ENCODE peak calls at places on chromosome 20, in nine cellular contexts. E is IMR-90, H is fibroblast of lung, W is GM23248, U is astrocyte, X is mesendoderm, S is NT2/D1, B is neural progenitor cell, Y is colonic mucosa. G is an unnamed sample. For H3K4me1, the result is how much of the 10 kb centered on the place peaks cover.

GRCh38 chr20:23350855-23351838 is 556 bp downstream of the NXT1 start:
- DNase-seq in E (peak), H (peak), W (peak), U (peak), X (peak), S (no peak), B (peak), Y (peak), G (peak)

GRCh38 chr20:14334306-14334930 is 3.0 kb downstream of the FLRT3 start:
- DNase-seq in E (peak), H (peak), W (peak), U (peak), X (peak), S (peak), B (peak), Y (no peak), G (peak)

GRCh38 chr20:10715035-10715434 is 41.2 kb upstream of the JAG1 start:
- DNase-seq in E (peak), H (peak), W (peak), U (peak), X (no peak), S (no peak), B (no peak), Y (no peak), G (peak)

GRCh38 chr20:53738039-53738944 is 144.7 kb upstream of the ZNF217 start:
- DNase-seq in E (peak), H (peak), W (peak), U (peak), X (peak), S (peak), B (peak), Y (peak), G (peak)

GRCh38 chr20:3283222-3283820 is 44.3 kb upstream of the SLC4A11 start:
- DNase-seq in E (no peak), H (no peak), W (no peak), U (no peak), X (no peak), S (no peak), B (no peak), Y (no peak), G (no peak)

GRCh38 chr20:2749951-2750342 is 50.5 kb downstream of the CPXM1 start:
- DNase-seq in E (no peak), H (no peak), W (no peak), U (no peak), X (no peak), S (no peak), B (no peak), Y (no peak), G (no peak)

GRCh38 chr20:48467622-48468021 is 360.2 kb downstream of the PREX1 start:
- DNase-seq in E (no peak), H (no peak), W (no peak), U (no peak), X (peak), S (peak), B (peak), Y (peak), G (no peak)

GRCh38 chr20:59708326-59708725 is 104.0 kb downstream of the PHACTR3 start:
- DNase-seq in E (no peak), H (no peak), W (no peak), U (no peak), X (no peak), S (no peak), B (no peak), Y (no peak), G (no peak)

GRCh38 chr20:45772693-45773092 is 19.0 kb downstream of the WFDC3 start:
- DNase-seq in E (no peak), H (no peak), W (no peak), U (no peak), X (no peak), S (no peak), B (no peak), Y (no peak), G (no peak)

GRCh38 chr20:63022501-63022900 is 15.7 kb upstream of the BHLHE23 start:
- DNase-seq in E (no peak), H (no peak), W (no peak), U (no peak), X (no peak), S (no peak), B (no peak), Y (no peak), G (no peak)

GRCh38 chr20:61253264-61253639 is 1.2 kb downstream of the CDH4 start:
- DNase-seq in E (peak), H (peak), W (peak), U (no peak), X (peak), S (no peak), B (peak), Y (no peak), G (peak)

GRCh38 chr20:858011-858410 is 24.5 kb downstream of the FAM110A start:
- DNase-seq in E (no peak), H (no peak), W (no peak), U (no peak), X (no peak), S (no peak), B (no peak), Y (no peak), G (no peak)

GRCh38 chr20:47809161-47809560 is 23.9 kb upstream of the SULF2 start:
- DNase-seq in E (no peak), H (no peak), W (no peak), U (no peak), X (no peak), S (no peak), B (no peak), Y (no peak), G (no peak)

GRCh38 chr20:43843096-43843964 is 71.3 kb upstream of the TOX2 start:
- DNase-seq in E (peak), H (peak), W (peak), U (peak), X (no peak), S (no peak), B (no peak), Y (peak), G (peak)

GRCh38 chr20:5918856-5919633 is 31.3 kb downstream of the TRMT6 start:
- DNase-seq in E (peak), H (peak), W (peak), U (peak), X (peak), S (no peak), B (no peak), Y (no peak), G (peak)

GRCh38 chr20:11221046-11221445 is 547.2 kb upstream of the JAG1 start:
- DNase-seq in E (no peak), H (no peak), W (no peak), U (no peak), X (no peak), S (no peak), B (no peak), Y (no peak), G (no peak)

GRCh38 chr20:21522479-21523397 is 8.9 kb upstream of the NKX2-2 start:
- DNase-seq in E (no peak), H (no peak), W (no peak), U (no peak), X (peak), S (no peak), B (peak), Y (no peak), G (no peak)

GRCh38 chr20:13312300-13312699 is 91.2 kb downstream of the ISM1 start:
- DNase-seq in E (no peak), H (no peak), W (peak), U (no peak), X (no peak), S (no peak), B (no peak), Y (no peak), G (no peak)

GRCh38 chr20:41650221-41650948 is 32.2 kb upstream of the CHD6 start:
- DNase-seq in E (no peak), H (no peak), W (no peak), U (no peak), X (no peak), S (no peak), B (no peak), Y (peak), G (no peak)

GRCh38 chr20:38748863-38749153 is 548 bp downstream of the ACTR5 start:
- DNase-seq in E (no peak), H (no peak), W (no peak), U (no peak), X (peak), S (no peak), B (no peak), Y (peak), G (no peak)

GRCh38 chr20:44552039-44552438 is 30.2 kb upstream of the SERINC3 start:
- DNase-seq in E (no peak), H (no peak), W (no peak), U (no peak), X (no peak), S (no peak), B (no peak), Y (peak), G (no peak)

DNA sequence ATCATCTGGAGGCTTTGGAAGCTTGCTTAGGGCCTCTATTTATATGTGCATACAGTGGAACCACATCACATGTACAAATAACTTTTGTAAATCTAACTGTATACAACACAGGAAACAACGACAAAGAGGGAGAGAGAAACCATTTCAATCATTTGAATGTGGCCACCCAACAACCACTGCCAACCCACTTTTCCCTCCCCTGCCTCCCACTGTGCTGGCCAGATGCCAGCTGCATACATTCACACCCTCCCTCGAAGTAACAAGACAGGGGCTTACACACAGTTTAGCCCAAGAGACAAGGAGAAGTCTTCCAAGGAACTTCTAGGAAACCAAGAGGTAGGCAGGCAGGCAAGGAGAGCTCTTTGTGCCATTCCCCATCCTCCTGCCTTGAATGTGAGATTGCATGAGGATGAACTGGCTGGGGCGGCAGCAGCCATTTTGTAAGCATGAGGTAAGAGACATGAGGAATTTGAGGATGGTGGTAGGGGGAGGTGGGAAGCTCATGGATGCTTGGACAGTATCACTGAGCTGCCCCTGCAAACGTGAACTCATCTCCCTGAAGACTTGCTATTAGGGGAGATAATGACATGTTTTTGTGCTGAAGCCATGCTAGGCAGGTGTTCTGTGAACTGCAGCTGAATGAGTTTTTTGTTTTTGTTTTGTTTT is 18.2 kb downstream of the BMP7 start:
- DNase-seq in E (no peak), H (no peak), W (no peak), U (no peak), X (no peak), S (no peak), B (no peak), Y (no peak), G (no peak)
- H3K4me1 ChIP-seq in E (under half), H (under half), W (under half), U (under half), X (under half), S (under half), B (under half), Y (under half), G (under half)

DNA sequence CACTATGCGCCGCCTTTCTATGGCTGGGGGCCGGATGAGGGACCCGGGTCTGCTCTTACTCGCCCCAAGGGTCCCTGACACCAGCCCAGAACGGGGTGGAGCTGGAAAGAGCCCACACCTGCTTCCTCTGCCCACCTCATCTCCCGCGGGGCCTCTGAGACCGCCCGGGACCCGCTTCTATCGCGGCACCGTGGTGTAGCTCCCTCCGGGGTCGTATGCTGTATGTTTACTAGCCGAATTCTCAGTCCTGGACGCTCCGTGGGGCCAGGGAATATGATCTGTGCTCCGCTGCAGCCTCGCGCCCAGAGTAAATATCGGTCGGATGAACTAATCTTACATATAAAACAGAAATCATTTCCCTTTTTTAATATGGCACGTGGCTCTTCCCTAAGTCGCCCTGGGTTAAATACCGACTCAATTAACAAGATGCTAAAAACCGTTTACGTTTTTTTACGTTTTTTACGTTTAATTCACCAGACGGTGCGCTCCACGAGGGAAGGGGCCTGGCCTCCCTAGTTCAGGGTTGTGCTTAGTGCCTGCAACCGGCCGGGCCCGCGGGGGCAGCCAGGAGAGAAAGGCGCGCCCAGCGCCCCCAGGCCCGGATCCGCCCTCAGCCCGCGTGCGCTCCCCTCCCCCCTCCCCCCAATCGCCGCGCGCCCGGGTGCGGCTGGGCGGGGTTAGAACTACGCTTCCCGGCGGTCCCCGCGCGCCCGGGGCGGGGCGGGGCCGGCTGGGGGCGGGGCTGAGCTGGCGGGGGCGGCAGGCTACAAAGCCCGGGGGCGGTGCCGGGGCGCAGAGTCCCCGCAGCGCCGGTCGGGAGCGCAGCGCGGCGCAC is at the start of gene RBM38:
- DNase-seq in E (peak), H (peak), W (peak), U (no peak), X (peak), S (no peak), B (peak), Y (peak), G (peak)
- H3K4me3 ChIP-seq in E (peak), H (peak), W (peak), U (peak), X (peak), S (peak), B (peak), Y (peak), G (peak)

GRCh38 chr20:50431066-50431450 is 79.1 kb upstream of the PTPN1 start:
- DNase-seq in E (no peak), H (no peak), W (no peak), U (no peak), X (no peak), S (no peak), B (no peak), Y (no peak), G (no peak)
- H3K9ac ChIP-seq in E (no peak), H (no peak), W (no peak), U (no peak), X (no peak), S (no peak), B (no peak), Y (peak), G (no peak)

DNA sequence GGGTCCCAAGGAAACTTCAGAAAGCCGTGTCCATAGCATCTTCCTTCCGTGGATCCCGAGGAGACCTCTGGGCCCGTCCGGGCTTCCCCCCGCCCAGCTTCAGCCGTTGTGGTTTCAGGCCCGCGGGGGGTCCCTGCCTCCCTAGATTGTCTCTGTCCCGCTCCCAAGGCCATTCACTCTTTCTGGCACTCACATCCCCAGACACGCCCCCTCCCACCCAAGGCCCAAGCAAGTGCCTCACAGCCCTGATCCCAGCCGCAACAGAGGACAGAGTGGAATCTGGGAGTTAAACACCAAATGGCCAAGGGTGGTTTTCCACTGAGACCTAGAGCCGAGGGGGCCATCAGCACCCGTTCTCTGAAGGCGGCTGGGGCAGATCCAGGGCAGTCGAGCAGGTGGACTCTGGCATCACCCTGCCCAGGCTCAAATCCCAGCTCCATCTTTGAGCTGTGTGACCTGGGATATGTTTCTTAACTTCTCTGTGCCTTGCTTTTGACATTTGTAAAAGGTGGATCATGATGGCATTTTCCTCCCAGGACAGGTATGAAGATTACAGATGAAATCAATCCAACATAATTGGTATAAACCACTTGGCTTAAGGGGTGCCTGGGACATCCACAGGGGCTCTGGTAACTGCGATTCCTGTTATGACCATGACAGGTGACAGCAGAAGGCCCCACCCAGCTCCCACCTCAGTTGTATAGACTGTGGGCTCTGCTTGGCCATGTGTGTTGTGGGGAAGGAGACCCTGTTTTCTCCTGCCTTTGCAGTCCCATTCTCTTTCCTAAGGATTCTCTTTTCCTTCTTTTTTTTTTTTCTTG is 48.1 kb downstream of the CTCFL start:
- DNase-seq in E (no peak), H (no peak), W (no peak), U (no peak), X (no peak), S (no peak), B (no peak), Y (no peak), G (no peak)
- H3K4me1 ChIP-seq in E (under half), H (under half), W (under half), U (under half), X (under half), S (under half), B (under half), Y (under half), G (under half)

DNA sequence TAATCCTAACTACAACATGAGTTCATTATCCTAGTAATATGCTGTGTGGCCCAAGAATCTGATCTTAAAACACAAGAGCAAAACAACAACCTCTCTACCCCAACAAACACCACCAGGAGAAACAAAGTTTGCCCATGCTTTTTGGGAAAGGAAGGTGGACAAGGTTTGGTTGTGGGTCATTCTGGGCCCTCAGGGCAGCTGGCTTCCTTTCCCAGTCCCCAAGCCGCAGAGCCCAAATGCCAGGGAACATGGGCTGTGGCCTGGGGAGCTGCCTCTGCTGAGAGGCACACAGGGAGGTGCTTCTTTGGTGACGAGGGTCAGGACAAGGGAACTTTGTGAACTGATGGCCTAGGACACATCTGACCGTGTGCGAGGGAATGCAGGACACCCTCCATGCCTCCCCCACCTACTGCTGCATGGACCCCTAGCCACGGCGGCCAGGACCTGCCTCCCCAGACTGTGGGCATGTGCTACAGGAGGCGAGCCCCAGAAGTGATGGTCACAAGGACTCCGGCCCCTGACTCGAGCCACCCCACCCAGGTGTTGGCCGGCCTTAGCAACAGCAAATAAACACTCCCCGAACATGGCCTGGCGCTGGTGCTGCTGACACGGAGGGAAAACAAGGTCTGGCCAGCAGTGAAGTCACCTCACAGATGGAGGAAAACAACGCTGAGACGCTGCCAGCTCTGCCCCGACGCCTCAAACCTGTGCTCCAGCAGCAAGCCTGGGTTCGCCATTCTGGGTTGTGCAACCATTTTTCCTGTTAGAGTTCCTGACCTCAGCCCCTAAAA is 55.6 kb downstream of the RRBP1 start:
- DNase-seq in E (no peak), H (no peak), W (no peak), U (no peak), X (no peak), S (no peak), B (no peak), Y (no peak), G (no peak)
- H3K4me3 ChIP-seq in E (no peak), H (no peak), W (no peak), U (no peak), X (no peak), S (no peak), B (no peak), Y (no peak), G (no peak)

DNA sequence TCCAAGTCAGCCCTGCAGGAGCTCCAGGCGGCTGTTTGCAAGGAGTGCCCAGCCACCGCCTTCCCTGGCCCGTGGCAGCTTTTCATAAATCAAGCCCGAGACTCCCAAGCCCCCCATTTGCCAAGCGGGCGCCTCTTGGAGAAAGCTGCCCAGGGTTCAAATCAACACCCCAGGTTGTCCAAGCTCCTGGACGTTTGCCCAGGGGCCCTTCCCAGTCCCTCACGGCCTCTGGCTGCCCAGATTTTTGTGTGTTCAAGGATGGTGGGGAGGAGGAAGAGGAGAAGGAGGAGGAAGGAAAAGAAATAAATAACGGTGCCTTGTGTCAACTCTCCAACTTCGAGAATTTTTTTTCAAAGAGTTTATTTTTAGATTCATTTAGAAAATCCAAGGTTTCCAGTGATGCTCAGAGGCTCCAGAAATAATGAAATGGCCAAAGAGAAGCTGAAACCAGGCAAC is 20.6 kb upstream of the NFATC2 start:
- DNase-seq in E (no peak), H (no peak), W (peak), U (no peak), X (no peak), S (no peak), B (no peak), Y (no peak), G (peak)
- H3K9ac ChIP-seq in E (no peak), H (peak), W (peak), U (peak), X (no peak), S (peak), B (no peak), Y (no peak), G (no peak)

GRCh38 chr20:17728074-17728473 is 28.3 kb downstream of the BANF2 start:
- DNase-seq in E (no peak), H (no peak), W (no peak), U (no peak), X (no peak), S (no peak), B (no peak), Y (no peak), G (no peak)
- H3K4me1 ChIP-seq in E (under half), H (under half), W (under half), U (under half), X (under half), S (under half), B (under half), Y (under half), G (under half)

GRCh38 chr20:24630486-24631172 is 161.2 kb downstream of the SYNDIG1 start:
- DNase-seq in E (no peak), H (no peak), W (no peak), U (no peak), X (no peak), S (no peak), B (no peak), Y (no peak), G (no peak)

GRCh38 chr20:24633521-24633920 is 164.1 kb downstream of the SYNDIG1 start:
- DNase-seq in E (no peak), H (no peak), W (no peak), U (no peak), X (no peak), S (no peak), B (no peak), Y (no peak), G (no peak)

GRCh38 chr20:24633026-24633425 is 163.6 kb downstream of the SYNDIG1 start:
- DNase-seq in E (no peak), H (peak), W (no peak), U (peak), X (no peak), S (no peak), B (no peak), Y (no peak), G (no peak)

GRCh38 chr20:24631173-24631505 is 161.7 kb downstream of the SYNDIG1 start:
- DNase-seq in E (no peak), H (no peak), W (no peak), U (no peak), X (no peak), S (no peak), B (no peak), Y (no peak), G (no peak)

GRCh38 chr20:24632581-24632980 is 163.2 kb downstream of the SYNDIG1 start:
- DNase-seq in E (no peak), H (no peak), W (no peak), U (no peak), X (peak), S (no peak), B (peak), Y (no peak), G (no peak)
- H3K4me3 ChIP-seq in E (no peak), H (no peak), W (no peak), U (no peak), X (no peak), S (no peak), B (no peak), Y (no peak), G (no peak)